ENCODE peak calls at places on chromosomes 2 and 18, in four cellular contexts. I is A549, D is IMR-90, P is HepG2. U is an unnamed sample.

GRCh38 chr2:213152065-213152794 is 818 bp upstream of the IKZF2 start:
- DNase-seq in I (peak), D (peak), P (peak), U (peak)

GRCh38 chr2:26809876-26810577 is 24.2 kb downstream of the CENPA start:
- DNase-seq in I (no peak), D (no peak), P (no peak), U (no peak)

GRCh38 chr2:171747371-171747770 is 60.1 kb downstream of the DYNC1I2 start:
- DNase-seq in I (no peak), D (no peak), P (no peak), U (no peak)

GRCh38 chr18:32257073-32257780 is 67.4 kb downstream of the MEP1B start:
- DNase-seq in I (no peak), D (no peak), P (no peak), U (no peak)

GRCh38 chr2:239801404-239802100 is 223.6 kb downstream of the NDUFA10 start:
- DNase-seq in I (no peak), D (no peak), P (no peak), U (peak)

GRCh38 chr2:238999290-238999741 is 151.4 kb downstream of the TWIST2 start:
- DNase-seq in I (no peak), D (no peak), P (peak), U (peak)

GRCh38 chr2:27073782-27074181 is 2.3 kb upstream of the OST4 start:
- DNase-seq in I (no peak), D (peak), P (no peak), U (no peak)

GRCh38 chr2:3222636-3223035 is 155.0 kb downstream of the EIPR1 start:
- DNase-seq in I (no peak), D (no peak), P (no peak), U (no peak)

GRCh38 chr2:100011272-100011711 is 131.1 kb downstream of the AFF3 start:
- DNase-seq in I (no peak), D (peak), P (no peak), U (no peak)

GRCh38 chr2:43387092-43388062 is 161.0 kb upstream of the ZFP36L2 start:
- DNase-seq in I (no peak), D (peak), P (no peak), U (no peak)

GRCh38 chr2:20317198-20317597 is 33.4 kb downstream of the PUM2 start:
- DNase-seq in I (no peak), D (no peak), P (no peak), U (no peak)

GRCh38 chr2:20314562-20315521 is 35.8 kb downstream of the PUM2 start:
- DNase-seq in I (no peak), D (peak), P (no peak), U (no peak)

GRCh38 chr2:20322527-20323300 is 27.9 kb downstream of the PUM2 start:
- DNase-seq in I (no peak), D (no peak), P (no peak), U (no peak)

GRCh38 chr2:20313659-20314058 is 37.0 kb downstream of the PUM2 start:
- DNase-seq in I (no peak), D (peak), P (no peak), U (no peak)

GRCh38 chr2:20317690-20318089 is 33.0 kb downstream of the PUM2 start:
- DNase-seq in I (no peak), D (no peak), P (no peak), U (no peak)
- TF ChIP-seq POLR2A in I (no peak), D (no peak), P (no peak), U (no peak)

GRCh38 chr2:121386102-121386501 is 101.1 kb upstream of the TFCP2L1 start:
- DNase-seq in I (no peak), D (no peak), P (no peak), U (no peak)

GRCh38 chr2:121387591-121388325 is 102.8 kb upstream of the TFCP2L1 start:
- DNase-seq in I (no peak), D (peak), P (no peak), U (no peak)

GRCh38 chr2:121377676-121378075 is 92.7 kb upstream of the TFCP2L1 start:
- DNase-seq in I (no peak), D (no peak), P (no peak), U (no peak)

GRCh38 chr2:121386707-121387106 is 101.7 kb upstream of the TFCP2L1 start:
- DNase-seq in I (no peak), D (peak), P (no peak), U (no peak)

DNA sequence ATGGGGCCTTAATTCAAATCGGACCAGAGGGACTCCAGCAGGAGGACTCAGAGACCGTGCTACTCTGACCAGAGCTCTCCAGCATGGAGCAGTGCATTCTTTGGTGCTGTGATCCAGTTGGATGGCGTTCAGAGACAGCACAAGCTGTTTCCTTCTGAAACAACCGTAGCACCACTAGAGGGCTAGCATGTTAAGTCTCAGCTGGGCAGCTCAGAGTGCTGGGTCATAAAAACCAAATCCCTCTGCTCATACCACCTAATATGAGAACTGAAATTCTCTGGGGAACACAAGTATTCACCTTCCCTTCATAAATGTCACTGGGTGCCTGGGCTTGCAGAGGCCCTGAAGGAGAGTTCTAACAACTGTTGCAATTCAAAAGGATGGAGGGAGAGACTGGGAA is 97.7 kb upstream of the TFCP2L1 start:
- DNase-seq in I (peak), D (no peak), P (no peak), U (no peak)
- TF ChIP-seq CTCF in I (no peak), D (no peak), P (no peak), U (no peak)

GRCh38 chr18:62741118-62741566 is 25.8 kb downstream of the PHLPP1 start:
- DNase-seq in I (peak), D (peak), P (peak), U (peak)

GRCh38 chr18:62736077-62736476 is 20.7 kb downstream of the PHLPP1 start:
- DNase-seq in I (no peak), D (no peak), P (no peak), U (no peak)

GRCh38 chr18:62737474-62737873 is 22.1 kb downstream of the PHLPP1 start:
- DNase-seq in I (no peak), D (no peak), P (no peak), U (no peak)

GRCh38 chr18:62739911-62740310 is 24.6 kb downstream of the PHLPP1 start:
- DNase-seq in I (no peak), D (no peak), P (no peak), U (no peak)

DNA sequence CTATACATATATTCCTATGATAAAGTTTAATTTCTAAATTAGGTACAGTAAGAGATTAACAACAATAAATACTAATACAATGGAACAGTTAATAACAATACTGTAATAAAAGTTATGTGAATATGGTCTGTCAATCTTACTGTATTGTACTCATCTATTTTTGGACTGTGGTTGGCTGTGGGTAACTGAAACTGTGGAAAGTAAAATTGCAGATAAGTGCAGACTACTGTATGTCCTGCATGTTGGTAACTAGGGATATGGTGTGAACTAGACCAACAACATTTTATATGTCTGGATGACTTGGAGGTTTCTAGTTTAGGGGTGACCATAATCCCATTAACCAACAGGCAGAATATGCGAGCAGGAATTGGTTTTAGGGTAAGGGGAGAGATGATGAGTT is 23.3 kb downstream of the PHLPP1 start:
- DNase-seq in I (no peak), D (no peak), P (no peak), U (no peak)
- TF ChIP-seq POLR2A in I (no peak), D (no peak), P (no peak), U (no peak)

DNA sequence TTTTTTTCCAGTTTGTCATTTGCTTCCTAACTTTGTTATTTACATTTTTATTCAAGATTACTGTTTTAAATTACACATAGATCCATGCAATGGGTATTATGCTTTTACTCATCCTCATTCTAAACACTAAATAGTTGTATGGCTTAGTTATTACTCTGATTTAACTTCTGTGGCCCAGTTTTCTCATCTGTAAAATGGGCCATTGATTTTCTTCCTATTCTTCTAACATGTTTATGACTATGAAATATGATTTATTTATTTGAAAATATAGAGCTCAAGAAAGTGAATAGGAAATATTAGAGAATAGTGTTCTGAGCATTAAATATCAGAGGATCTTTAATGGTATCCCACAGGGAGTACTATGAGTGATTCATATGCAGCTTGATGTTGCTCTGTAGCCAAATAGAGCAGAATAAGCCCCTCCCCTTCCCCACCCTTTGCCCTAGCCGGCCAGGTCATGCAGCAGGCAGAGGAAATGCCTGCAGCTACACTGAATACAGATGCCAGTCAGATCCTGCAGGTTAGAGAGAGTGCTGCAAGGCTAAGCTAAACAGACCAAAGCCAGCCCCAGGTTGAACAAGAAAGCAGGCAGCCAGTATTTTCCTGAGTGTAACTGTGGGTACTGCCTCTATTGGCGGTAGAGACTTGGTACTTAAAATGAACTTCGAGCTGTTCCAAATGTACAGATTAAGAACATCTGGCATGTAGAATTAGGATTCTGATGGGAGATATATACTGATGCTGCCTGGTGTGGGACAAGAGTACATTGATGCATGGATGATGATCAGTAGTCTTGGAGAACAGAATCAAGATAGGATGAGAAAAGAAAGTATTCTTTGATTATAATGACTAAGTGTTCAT is 11.7 kb upstream of the ACYP2 start:
- DNase-seq in I (peak), D (peak), P (peak), U (no peak)
- TF ChIP-seq CTCF in I (no peak), D (no peak), P (no peak), U (no peak)

GRCh38 chr2:157443090-157443489 is 799 bp downstream of the CYTIP start:
- DNase-seq in I (no peak), D (no peak), P (no peak), U (no peak)

GRCh38 chr2:157442636-157443035 is 1.3 kb downstream of the CYTIP start:
- DNase-seq in I (no peak), D (no peak), P (no peak), U (no peak)

GRCh38 chr2:157442136-157442535 is 1.8 kb downstream of the CYTIP start:
- DNase-seq in I (no peak), D (no peak), P (no peak), U (no peak)

GRCh38 chr2:157444643-157445040 is 753 bp upstream of the CYTIP start:
- DNase-seq in I (no peak), D (no peak), P (no peak), U (no peak)

GRCh38 chr2:157443795-157444642 is at the start of gene CYTIP:
- DNase-seq in I (no peak), D (no peak), P (no peak), U (no peak)
- TF ChIP-seq POLR2A in I (no peak), D (no peak), P (no peak), U (no peak)

DNA sequence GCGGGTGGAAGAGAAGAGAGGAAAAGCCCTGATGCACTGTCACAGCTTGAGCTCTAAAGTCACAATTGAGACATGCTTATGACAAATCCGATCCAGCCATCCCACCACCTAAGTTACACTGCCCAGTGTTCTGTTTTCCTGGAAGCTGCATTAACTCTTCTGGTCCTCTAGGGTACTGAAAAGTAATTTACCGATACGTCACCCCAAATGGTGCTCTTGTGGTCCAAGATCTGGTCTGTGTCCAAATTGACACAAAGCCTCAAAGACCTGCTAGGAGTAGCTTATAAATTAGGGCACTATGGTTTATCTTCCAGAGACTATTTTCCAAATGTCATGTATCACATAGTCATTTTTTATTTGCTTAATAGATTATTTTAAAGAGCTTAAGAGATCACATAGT is 186.7 kb upstream of the ETAA1 start:
- DNase-seq in I (no peak), D (no peak), P (no peak), U (no peak)
- TF ChIP-seq CTCF in I (no peak), D (no peak), P (no peak), U (no peak)

GRCh38 chr18:11689031-11689971 is at the start of gene GNAL:
- DNase-seq in I (peak), D (peak), P (peak), U (peak)
- TF ChIP-seq POLR2A in I (no peak), D (no peak), P (no peak), U (no peak)